ENCODE peak calls at places on chromosome 17, in four cellular contexts. F, Z, T and O are unnamed samples.

GRCh38 chr17:58352843-58353719 is 1.1 kb upstream of the SUPT4H1 start:
- DNase-seq in F (peak), Z (peak), T (peak), O (peak)

GRCh38 chr17:48672340-48672739 is 46.2 kb upstream of the HOXB9 start:
- DNase-seq in F (no peak), Z (no peak), T (no peak), O (peak)

GRCh38 chr17:339193-340061 is 13.2 kb downstream of the RPH3AL start:
- DNase-seq in F (no peak), Z (peak), T (no peak), O (no peak)

GRCh38 chr17:40886090-40886489 is 1.0 kb upstream of the KRT20 start:
- DNase-seq in F (peak), Z (no peak), T (no peak), O (peak)

GRCh38 chr17:63066158-63066808 is 100.2 kb downstream of the TANC2 start:
- DNase-seq in F (no peak), Z (no peak), T (no peak), O (no peak)

GRCh38 chr17:3870871-3871306 is 22.0 kb downstream of the CAMKK1 start:
- DNase-seq in F (no peak), Z (no peak), T (no peak), O (peak)

GRCh38 chr17:76529224-76529642 is 8.3 kb downstream of the CYGB start:
- DNase-seq in F (peak), Z (no peak), T (no peak), O (no peak)

GRCh38 chr17:53892222-53892621 is 69.5 kb downstream of the KIF2B start:
- DNase-seq in F (no peak), Z (no peak), T (no peak), O (no peak)

GRCh38 chr17:77609553-77610517 is 348.7 kb upstream of the TNRC6C start:
- DNase-seq in F (no peak), Z (peak), T (peak), O (no peak)

GRCh38 chr17:80872999-80873951 is 118.4 kb upstream of the CHMP6 start:
- DNase-seq in F (no peak), Z (peak), T (no peak), O (peak)

GRCh38 chr17:19723967-19724366 is 7.6 kb upstream of the SLC47A2 start:
- DNase-seq in F (no peak), Z (no peak), T (no peak), O (no peak)

GRCh38 chr17:80761421-80761871 is 216.8 kb downstream of the RPTOR start:
- DNase-seq in F (peak), Z (no peak), T (no peak), O (no peak)

GRCh38 chr17:82397449-82398335 is 20.5 kb upstream of the HEXD start:
- DNase-seq in F (no peak), Z (no peak), T (no peak), O (no peak)

GRCh38 chr17:82400206-82400605 is 17.9 kb upstream of the HEXD start:
- DNase-seq in F (peak), Z (no peak), T (no peak), O (no peak)

GRCh38 chr17:82399601-82400101 is 18.5 kb upstream of the HEXD start:
- DNase-seq in F (no peak), Z (no peak), T (no peak), O (no peak)

GRCh38 chr17:82400830-82401229 is 17.3 kb upstream of the HEXD start:
- DNase-seq in F (no peak), Z (no peak), T (no peak), O (no peak)

GRCh38 chr17:82399030-82399429 is 19.1 kb upstream of the HEXD start:
- DNase-seq in F (peak), Z (no peak), T (no peak), O (no peak)
- H3K56ac ChIP-seq in F (no peak), Z (no peak), T (no peak), O (no peak)

DNA sequence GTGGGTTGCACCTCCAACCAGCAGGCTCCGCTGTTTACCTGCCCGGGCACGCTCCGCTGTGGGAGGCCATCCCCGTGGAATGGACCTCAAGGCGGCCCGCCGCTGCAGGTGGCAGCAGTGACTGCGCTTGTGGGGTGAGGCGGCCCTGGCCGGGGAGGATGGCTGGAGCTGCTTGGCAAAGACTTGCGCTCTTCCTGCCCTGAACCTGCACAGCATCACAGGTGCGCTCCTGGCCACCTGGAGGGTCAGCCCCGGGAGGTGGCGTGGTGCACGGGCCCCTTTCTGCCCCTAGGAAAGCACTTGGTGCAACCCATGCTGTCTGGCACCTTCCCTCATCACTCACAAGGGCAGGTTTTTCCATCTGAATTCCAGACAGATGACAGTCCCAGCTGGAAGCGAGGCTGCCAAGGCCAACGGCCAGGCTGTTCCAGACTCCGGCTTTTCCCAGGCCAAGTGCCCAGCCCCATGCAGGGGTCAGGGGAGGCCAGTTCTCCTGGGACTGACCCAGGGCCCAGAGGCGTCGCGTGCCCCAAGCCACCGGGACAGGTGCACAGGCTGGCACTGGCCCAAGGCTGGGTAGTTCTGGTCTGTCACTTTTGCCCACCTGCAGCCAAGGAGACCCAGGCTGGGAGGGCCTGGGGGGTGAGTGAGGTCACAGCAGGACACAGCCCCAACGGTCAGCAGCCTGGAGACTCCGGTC is 13.3 kb downstream of the UTS2R start:
- DNase-seq in F (peak), Z (peak), T (no peak), O (peak)
- H3K56ac ChIP-seq in F (no peak), Z (no peak), T (no peak), O (no peak)

GRCh38 chr17:55687037-55687436 is 35.6 kb downstream of the TMEM100 start:
- DNase-seq in F (no peak), Z (no peak), T (no peak), O (no peak)

GRCh38 chr17:55689672-55690071 is 33.0 kb downstream of the TMEM100 start:
- DNase-seq in F (no peak), Z (no peak), T (no peak), O (no peak)

GRCh38 chr17:55691666-55692065 is 31.0 kb downstream of the TMEM100 start:
- DNase-seq in F (no peak), Z (no peak), T (no peak), O (no peak)

GRCh38 chr17:55690105-55690508 is 32.6 kb downstream of the TMEM100 start:
- DNase-seq in F (no peak), Z (no peak), T (no peak), O (no peak)

GRCh38 chr17:55688057-55688456 is 34.6 kb downstream of the TMEM100 start:
- DNase-seq in F (no peak), Z (no peak), T (no peak), O (no peak)
- H3K56ac ChIP-seq in F (no peak), Z (no peak), T (no peak), O (no peak)

DNA sequence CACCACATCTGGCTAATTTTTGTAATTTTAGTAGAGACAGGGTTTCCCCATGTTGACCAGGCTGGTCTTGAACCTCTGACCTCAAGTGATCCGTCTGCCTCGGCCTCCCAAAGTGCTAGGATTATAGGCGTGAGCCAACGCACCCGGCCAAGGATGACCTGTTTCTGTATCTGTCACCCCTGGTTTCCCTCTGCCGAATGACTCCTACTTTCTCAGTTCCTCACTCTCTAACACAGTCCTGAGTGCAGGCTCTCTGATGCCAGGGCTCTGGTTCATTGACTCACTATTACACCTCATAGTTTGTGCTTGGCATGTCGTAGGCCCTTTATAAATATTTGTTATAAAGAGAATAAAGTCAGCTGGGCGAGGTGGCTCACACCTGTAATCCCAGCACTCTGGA is 10.7 kb upstream of the PRPF8 start:
- DNase-seq in F (no peak), Z (no peak), T (no peak), O (no peak)
- H3K56ac ChIP-seq in F (no peak), Z (no peak), T (no peak), O (no peak)

GRCh38 chr17:51797150-51797549 is 361.4 kb downstream of the CA10 start:
- DNase-seq in F (no peak), Z (no peak), T (no peak), O (no peak)

GRCh38 chr17:51799240-51799639 is 359.3 kb downstream of the CA10 start:
- DNase-seq in F (no peak), Z (no peak), T (no peak), O (no peak)

GRCh38 chr17:51801626-51802025 is 356.9 kb downstream of the CA10 start:
- DNase-seq in F (no peak), Z (no peak), T (no peak), O (no peak)

GRCh38 chr17:51802544-51802943 is 356.0 kb downstream of the CA10 start:
- DNase-seq in F (no peak), Z (no peak), T (no peak), O (no peak)

GRCh38 chr17:51799981-51800380 is 358.5 kb downstream of the CA10 start:
- DNase-seq in F (no peak), Z (no peak), T (no peak), O (no peak)
- H3K56ac ChIP-seq in F (no peak), Z (no peak), T (no peak), O (no peak)

GRCh38 chr17:18101828-18102227 is 6.7 kb upstream of the MYO15A start:
- DNase-seq in F (no peak), Z (no peak), T (no peak), O (no peak)
- H3K56ac ChIP-seq in F (no peak), Z (no peak), T (no peak), O (no peak)

GRCh38 chr17:34351041-34351575 is 5.2 kb upstream of the CCL13 start:
- DNase-seq in F (no peak), Z (no peak), T (no peak), O (no peak)

GRCh38 chr17:34349748-34350147 is 6.5 kb upstream of the CCL13 start:
- DNase-seq in F (no peak), Z (no peak), T (no peak), O (no peak)

GRCh38 chr17:34341916-34342315 is 14.4 kb upstream of the CCL13 start:
- DNase-seq in F (no peak), Z (no peak), T (no peak), O (no peak)

GRCh38 chr17:34347063-34347462 is 9.2 kb upstream of the CCL13 start:
- DNase-seq in F (no peak), Z (no peak), T (no peak), O (no peak)
- H3K56ac ChIP-seq in F (no peak), Z (no peak), T (no peak), O (no peak)

GRCh38 chr17:2784864-2785263 is 11.4 kb upstream of the RAP1GAP2 start:
- DNase-seq in F (no peak), Z (peak), T (no peak), O (no peak)

GRCh38 chr17:2789700-2790099 is 6.5 kb upstream of the RAP1GAP2 start:
- DNase-seq in F (no peak), Z (no peak), T (no peak), O (no peak)

GRCh38 chr17:2782030-2782429 is 14.2 kb upstream of the RAP1GAP2 start:
- DNase-seq in F (peak), Z (no peak), T (no peak), O (peak)

GRCh38 chr17:2783310-2784030 is 12.8 kb upstream of the RAP1GAP2 start:
- DNase-seq in F (no peak), Z (no peak), T (no peak), O (no peak)

DNA sequence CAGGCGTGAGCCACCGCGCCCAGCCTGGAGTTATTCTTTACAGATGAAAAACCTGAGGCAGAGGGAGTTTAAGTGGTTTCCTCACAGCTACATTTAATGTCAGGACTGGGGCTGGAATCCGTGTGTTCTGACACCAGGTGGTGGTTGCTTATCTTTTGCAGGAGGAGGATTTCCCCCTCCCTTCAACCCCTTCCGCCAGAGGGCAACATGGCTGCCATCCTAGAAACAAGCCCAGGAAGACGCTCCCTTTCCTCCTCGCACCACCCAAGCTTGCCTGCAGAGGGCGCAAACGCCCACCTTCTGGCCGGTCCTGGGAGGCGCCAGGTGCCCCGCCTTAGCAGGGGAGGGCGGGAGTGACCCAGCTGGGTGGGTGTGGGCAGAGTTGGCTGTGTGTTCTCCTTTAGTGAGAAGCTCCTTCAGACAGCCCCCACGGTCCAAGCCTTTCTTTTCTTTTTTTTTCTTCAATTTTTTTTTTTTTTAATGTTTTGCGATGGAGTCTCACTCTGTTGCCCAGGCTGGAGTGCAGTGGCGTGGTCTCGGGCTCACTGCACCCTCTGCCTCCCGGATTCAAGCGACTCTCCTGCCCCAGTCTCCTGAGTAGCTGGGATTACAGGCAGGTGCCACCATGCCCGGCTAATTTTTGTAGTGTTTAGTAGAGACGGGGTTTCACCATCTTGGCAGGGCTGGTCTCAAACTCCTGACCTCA is 9.9 kb upstream of the RAP1GAP2 start:
- DNase-seq in F (peak), Z (peak), T (peak), O (peak)
- H3K56ac ChIP-seq in F (no peak), Z (no peak), T (no peak), O (peak)

GRCh38 chr17:5560361-5560988 is 23.8 kb downstream of the NLRP1 start:
- DNase-seq in F (no peak), Z (no peak), T (no peak), O (no peak)
- H3K56ac ChIP-seq in F (no peak), Z (no peak), T (no peak), O (no peak)

GRCh38 chr17:36824678-36825091 is 112.6 kb upstream of the LHX1 start:
- DNase-seq in F (no peak), Z (no peak), T (no peak), O (peak)

GRCh38 chr17:36827056-36827455 is 110.2 kb upstream of the LHX1 start:
- DNase-seq in F (no peak), Z (no peak), T (no peak), O (no peak)

GRCh38 chr17:36823850-36824677 is 113.2 kb upstream of the LHX1 start:
- DNase-seq in F (no peak), Z (no peak), T (no peak), O (no peak)

GRCh38 chr17:36825956-36826350 is 111.3 kb upstream of the LHX1 start:
- DNase-seq in F (no peak), Z (no peak), T (no peak), O (no peak)

GRCh38 chr17:36825113-36825955 is 111.9 kb upstream of the LHX1 start:
- DNase-seq in F (no peak), Z (no peak), T (no peak), O (no peak)
- H3K56ac ChIP-seq in F (no peak), Z (no peak), T (no peak), O (peak)